ENCODE peak calls at places on chromosomes 11 and 22, in seven cellular contexts. One of them, this sample, is unnamed. For H3K4me1, the result is how much of the 10 kb centered on the place peaks cover.

GRCh38 chr11:14304601-14305000 is 54.4 kb downstream of the RRAS2 start:
- DNase-seq in mesenchymal stem cell: no peak
- DNase-seq in H9: no peak
- DNase-seq in mesendoderm: peak
- DNase-seq in IMR-90: no peak
- DNase-seq in neuronal stem cell: no peak
- DNase-seq in H1: no peak
- DNase-seq in this sample: no peak

GRCh38 chr22:38477515-38477914 is 9.6 kb downstream of the KDELR3 start:
- DNase-seq in neuronal stem cell: no peak
- DNase-seq in H9: no peak
- DNase-seq in mesendoderm: no peak
- DNase-seq in IMR-90: no peak
- DNase-seq in mesenchymal stem cell: no peak
- DNase-seq in H1: no peak
- DNase-seq in this sample: no peak

GRCh38 chr11:1640076-1640946 is 10.7 kb downstream of the KRTAP5-5 start:
- DNase-seq in H9: peak
- DNase-seq in IMR-90: no peak
- DNase-seq in mesenchymal stem cell: peak
- DNase-seq in neuronal stem cell: peak
- DNase-seq in H1: peak
- DNase-seq in mesendoderm: peak
- DNase-seq in this sample: peak

GRCh38 chr11:1163321-1163910 is 5.7 kb downstream of the MUC5AC start:
- DNase-seq in mesenchymal stem cell: no peak
- DNase-seq in neuronal stem cell: no peak
- DNase-seq in H9: no peak
- DNase-seq in IMR-90: no peak
- DNase-seq in H1: no peak
- DNase-seq in mesendoderm: no peak
- DNase-seq in this sample: no peak

GRCh38 chr11:103849366-103849765 is 187.1 kb upstream of the DDI1 start:
- DNase-seq in H1: no peak
- DNase-seq in mesendoderm: no peak
- DNase-seq in mesenchymal stem cell: no peak
- DNase-seq in IMR-90: no peak
- DNase-seq in H9: no peak
- DNase-seq in neuronal stem cell: no peak
- DNase-seq in this sample: no peak

GRCh38 chr11:33736148-33736809 is at the start of gene CD59:
- DNase-seq in mesendoderm: peak
- DNase-seq in mesenchymal stem cell: peak
- DNase-seq in H1: peak
- DNase-seq in H9: peak
- DNase-seq in neuronal stem cell: peak
- DNase-seq in IMR-90: peak
- DNase-seq in this sample: peak

GRCh38 chr22:39932166-39932565 is 28.0 kb upstream of the TMA7B start:
- DNase-seq in H9: no peak
- DNase-seq in mesenchymal stem cell: no peak
- DNase-seq in H1: no peak
- DNase-seq in neuronal stem cell: no peak
- DNase-seq in IMR-90: no peak
- DNase-seq in mesendoderm: no peak
- DNase-seq in this sample: no peak

GRCh38 chr22:48242461-48242864 is 1480.0 kb downstream of the TBC1D22A start:
- DNase-seq in H1: no peak
- DNase-seq in mesenchymal stem cell: no peak
- DNase-seq in H9: peak
- DNase-seq in IMR-90: no peak
- DNase-seq in neuronal stem cell: no peak
- DNase-seq in mesendoderm: no peak
- DNase-seq in this sample: no peak

GRCh38 chr11:91538065-91538464 is 686.6 kb upstream of the FAT3 start:
- DNase-seq in H1: no peak
- DNase-seq in neuronal stem cell: no peak
- DNase-seq in mesenchymal stem cell: no peak
- DNase-seq in H9: no peak
- DNase-seq in IMR-90: no peak
- DNase-seq in mesendoderm: no peak
- DNase-seq in this sample: no peak
- H3K18ac ChIP-seq in H1: no peak
- H3K18ac ChIP-seq in neuronal stem cell: no peak
- H3K18ac ChIP-seq in mesenchymal stem cell: no peak
- H3K18ac ChIP-seq in H9: no peak
- H3K18ac ChIP-seq in IMR-90: no peak
- H3K18ac ChIP-seq in mesendoderm: no peak
- H3K18ac ChIP-seq in this sample: no peak

GRCh38 chr11:118872403-118872821 is 11.3 kb upstream of the CXCR5 start:
- DNase-seq in mesenchymal stem cell: no peak
- DNase-seq in H9: no peak
- DNase-seq in neuronal stem cell: no peak
- DNase-seq in mesendoderm: no peak
- DNase-seq in IMR-90: no peak
- DNase-seq in H1: no peak
- DNase-seq in this sample: no peak
- H3K4me1 ChIP-seq in mesenchymal stem cell: under half
- H3K4me1 ChIP-seq in H9: under half
- H3K4me1 ChIP-seq in neuronal stem cell: under half
- H3K4me1 ChIP-seq in mesendoderm: under half
- H3K4me1 ChIP-seq in IMR-90: under half
- H3K4me1 ChIP-seq in H1: under half
- H3K4me1 ChIP-seq in this sample: under half

GRCh38 chr11:121488145-121488544 is 35.4 kb upstream of the SORL1-AS1 start:
- DNase-seq in mesendoderm: no peak
- DNase-seq in H1: no peak
- DNase-seq in neuronal stem cell: no peak
- DNase-seq in H9: no peak
- DNase-seq in mesenchymal stem cell: no peak
- DNase-seq in IMR-90: no peak
- DNase-seq in this sample: no peak

GRCh38 chr11:121486054-121486453 is 33.3 kb upstream of the SORL1-AS1 start:
- DNase-seq in neuronal stem cell: no peak
- DNase-seq in mesendoderm: no peak
- DNase-seq in IMR-90: no peak
- DNase-seq in H1: no peak
- DNase-seq in H9: no peak
- DNase-seq in mesenchymal stem cell: no peak
- DNase-seq in this sample: no peak

GRCh38 chr11:121488641-121489040 is 35.9 kb upstream of the SORL1-AS1 start:
- DNase-seq in neuronal stem cell: no peak
- DNase-seq in H1: no peak
- DNase-seq in mesendoderm: no peak
- DNase-seq in H9: no peak
- DNase-seq in IMR-90: no peak
- DNase-seq in mesenchymal stem cell: no peak
- DNase-seq in this sample: no peak

GRCh38 chr11:121487191-121487590 is 34.4 kb upstream of the SORL1-AS1 start:
- DNase-seq in mesendoderm: no peak
- DNase-seq in H1: no peak
- DNase-seq in neuronal stem cell: no peak
- DNase-seq in H9: no peak
- DNase-seq in mesenchymal stem cell: no peak
- DNase-seq in IMR-90: no peak
- DNase-seq in this sample: no peak

DNA sequence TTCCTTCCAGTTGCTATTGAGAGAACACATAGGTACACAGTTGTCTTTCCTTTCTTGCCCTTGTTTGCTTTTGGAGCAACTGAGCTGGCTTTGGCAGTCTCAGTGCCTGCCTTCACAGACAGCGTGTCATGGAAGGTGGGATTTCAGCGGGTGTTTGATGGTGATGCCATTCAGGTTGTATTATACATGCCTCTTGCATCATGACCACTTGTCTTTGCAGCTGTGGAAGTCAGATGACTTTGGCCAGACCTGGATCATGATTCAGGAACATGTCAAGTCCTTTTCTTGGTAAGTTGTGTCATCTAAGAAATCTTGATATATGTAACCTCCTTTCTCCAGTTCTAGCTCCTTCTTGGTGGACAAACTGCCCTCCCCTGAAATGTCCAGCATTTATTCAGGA is 37.1 kb upstream of the SORL1-AS1 start:
- DNase-seq in H1: no peak
- DNase-seq in mesenchymal stem cell: no peak
- DNase-seq in H9: no peak
- DNase-seq in IMR-90: no peak
- DNase-seq in neuronal stem cell: no peak
- DNase-seq in mesendoderm: no peak
- DNase-seq in this sample: no peak
- H2BK120ac ChIP-seq in H1: no peak
- H2BK120ac ChIP-seq in mesenchymal stem cell: no peak
- H2BK120ac ChIP-seq in H9: no peak
- H2BK120ac ChIP-seq in IMR-90: no peak
- H2BK120ac ChIP-seq in neuronal stem cell: no peak
- H2BK120ac ChIP-seq in mesendoderm: no peak
- H2BK120ac ChIP-seq in this sample: no peak

GRCh38 chr11:5767056-5767455 is 13.0 kb downstream of the OR52N4 start:
- DNase-seq in mesenchymal stem cell: no peak
- DNase-seq in H1: no peak
- DNase-seq in IMR-90: no peak
- DNase-seq in H9: no peak
- DNase-seq in neuronal stem cell: no peak
- DNase-seq in mesendoderm: no peak
- DNase-seq in this sample: no peak
- H3K18ac ChIP-seq in mesenchymal stem cell: no peak
- H3K18ac ChIP-seq in H1: no peak
- H3K18ac ChIP-seq in IMR-90: no peak
- H3K18ac ChIP-seq in H9: no peak
- H3K18ac ChIP-seq in neuronal stem cell: no peak
- H3K18ac ChIP-seq in mesendoderm: no peak
- H3K18ac ChIP-seq in this sample: no peak

This sample was measured in trophoblast cell.